ENCODE peak calls at places on chromosomes 11 and 22, in seven cellular contexts. W, H, B, N, J, A and D are unnamed samples.

GRCh38 chr11:18330921-18331320 is 8.6 kb downstream of the GTF2H1 start:
- DNase-seq in J (no peak), H (no peak), B (no peak), N (no peak), A (no peak), W (no peak), D (no peak)

GRCh38 chr11:10019906-10020682 is 273.9 kb downstream of the SBF2 start:
- DNase-seq in W (no peak), A (no peak), H (no peak), J (no peak), B (no peak), N (peak), D (no peak)

GRCh38 chr11:9739108-9739507 is 75.2 kb downstream of the SWAP70 start:
- DNase-seq in B (no peak), A (no peak), J (no peak), N (no peak), W (no peak), H (no peak), D (no peak)

GRCh38 chr22:45469573-45470383 is 32.9 kb upstream of the FBLN1 start:
- DNase-seq in W (no peak), J (no peak), H (no peak), A (no peak), B (no peak), N (no peak), D (no peak)

GRCh38 chr22:42180349-42180842 is 49.8 kb upstream of the CYP2D6 start:
- DNase-seq in A (no peak), N (no peak), B (no peak), J (no peak), W (no peak), H (peak), D (no peak)

GRCh38 chr22:42062506-42063190 is 8.0 kb downstream of the NAGA start:
- DNase-seq in J (no peak), N (no peak), W (no peak), A (no peak), B (no peak), H (no peak), D (no peak)

GRCh38 chr11:15826826-15827225 is 529.5 kb downstream of the SOX6 start:
- DNase-seq in H (peak), J (peak), A (no peak), B (peak), N (no peak), W (peak), D (no peak)

GRCh38 chr11:123299721-123300120 is 104.7 kb upstream of the CLMP start:
- DNase-seq in W (no peak), A (no peak), N (no peak), J (no peak), H (no peak), B (no peak), D (no peak)

GRCh38 chr22:50665212-50665611 is 7.4 kb upstream of the SHANK3 start:
- DNase-seq in J (no peak), B (no peak), N (no peak), W (no peak), A (no peak), H (no peak), D (no peak)

GRCh38 chr11:73139476-73140198 is 2.5 kb downstream of the FCHSD2 start:
- DNase-seq in A (no peak), N (peak), B (no peak), J (no peak), H (no peak), W (no peak), D (no peak)

GRCh38 chr22:19289475-19290161 is 1.9 kb downstream of the CLTCL1 start:
- DNase-seq in N (no peak), A (no peak), J (no peak), B (no peak), W (no peak), H (no peak), D (no peak)

GRCh38 chr11:130675456-130675855 is 227.0 kb downstream of the ADAMTS15 start:
- DNase-seq in W (no peak), A (no peak), H (no peak), J (no peak), N (no peak), B (no peak), D (no peak)

GRCh38 chr11:70775386-70775785 is 377.1 kb downstream of the CTTN start:
- DNase-seq in H (no peak), W (no peak), J (no peak), B (no peak), N (no peak), A (no peak), D (no peak)

GRCh38 chr11:118245946-118246562 is 6.1 kb downstream of the MPZL3 start:
- DNase-seq in B (no peak), N (no peak), W (no peak), H (no peak), A (no peak), J (no peak), D (no peak)

GRCh38 chr22:44359496-44360110 is 46.9 kb upstream of the SHISAL1 start:
- DNase-seq in B (no peak), W (no peak), N (no peak), H (no peak), J (no peak), A (no peak), D (no peak)

GRCh38 chr22:43925433-43926348 is 2.1 kb downstream of the PNPLA3 start:
- DNase-seq in H (no peak), J (no peak), W (no peak), N (peak), A (no peak), B (no peak), D (peak)

GRCh38 chr11:8111636-8112035 is 30.6 kb downstream of the TUB start:
- DNase-seq in A (no peak), W (no peak), H (no peak), J (no peak), B (no peak), N (no peak), D (no peak)
- TF ChIP-seq JUND in A (no peak), W (no peak), H (no peak), J (no peak), B (no peak), N (no peak), D (no peak)

GRCh38 chr11:113562981-113563461 is 87.8 kb upstream of the DRD2 start:
- DNase-seq in A (no peak), N (no peak), H (no peak), W (no peak), J (no peak), B (no peak), D (peak)
- TF ChIP-seq JUND in A (no peak), N (no peak), H (no peak), W (no peak), J (no peak), B (no peak), D (no peak)

DNA sequence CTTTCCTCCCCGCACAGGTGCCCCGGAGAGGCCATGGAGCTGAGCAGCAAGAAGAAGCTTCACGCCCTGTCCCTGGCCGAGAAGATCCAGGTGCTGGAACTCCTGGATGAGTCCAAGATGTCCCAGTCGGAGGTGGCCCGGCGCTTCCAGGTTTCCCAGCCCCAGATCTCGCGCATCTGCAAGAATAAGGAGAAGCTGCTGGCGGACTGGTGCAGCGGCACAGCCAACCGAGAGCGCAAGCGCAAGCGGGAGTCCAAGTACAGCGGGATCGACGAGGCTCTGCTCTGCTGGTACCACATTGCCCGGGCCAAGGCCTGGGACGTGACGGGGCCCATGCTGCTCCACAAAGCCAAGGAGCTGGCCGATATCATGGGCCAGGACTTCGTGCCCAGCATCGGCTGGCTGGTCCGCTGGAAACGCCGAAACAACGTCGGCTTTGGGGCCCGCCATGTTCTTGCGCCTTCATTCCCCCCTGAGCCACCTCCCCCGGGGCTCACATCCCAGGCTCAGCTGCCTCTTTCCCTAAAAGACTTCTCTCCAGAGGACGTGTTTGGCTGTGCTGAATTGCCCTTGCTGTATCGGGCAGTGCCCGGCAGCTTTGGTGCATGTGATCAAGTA is 1.3 kb downstream of the TIGD3 start:
- DNase-seq in H (no peak), N (no peak), J (no peak), B (no peak), W (no peak), A (no peak), D (no peak)
- TF ChIP-seq JUND in H (no peak), N (no peak), J (no peak), B (no peak), W (no peak), A (no peak), D (no peak)

DNA sequence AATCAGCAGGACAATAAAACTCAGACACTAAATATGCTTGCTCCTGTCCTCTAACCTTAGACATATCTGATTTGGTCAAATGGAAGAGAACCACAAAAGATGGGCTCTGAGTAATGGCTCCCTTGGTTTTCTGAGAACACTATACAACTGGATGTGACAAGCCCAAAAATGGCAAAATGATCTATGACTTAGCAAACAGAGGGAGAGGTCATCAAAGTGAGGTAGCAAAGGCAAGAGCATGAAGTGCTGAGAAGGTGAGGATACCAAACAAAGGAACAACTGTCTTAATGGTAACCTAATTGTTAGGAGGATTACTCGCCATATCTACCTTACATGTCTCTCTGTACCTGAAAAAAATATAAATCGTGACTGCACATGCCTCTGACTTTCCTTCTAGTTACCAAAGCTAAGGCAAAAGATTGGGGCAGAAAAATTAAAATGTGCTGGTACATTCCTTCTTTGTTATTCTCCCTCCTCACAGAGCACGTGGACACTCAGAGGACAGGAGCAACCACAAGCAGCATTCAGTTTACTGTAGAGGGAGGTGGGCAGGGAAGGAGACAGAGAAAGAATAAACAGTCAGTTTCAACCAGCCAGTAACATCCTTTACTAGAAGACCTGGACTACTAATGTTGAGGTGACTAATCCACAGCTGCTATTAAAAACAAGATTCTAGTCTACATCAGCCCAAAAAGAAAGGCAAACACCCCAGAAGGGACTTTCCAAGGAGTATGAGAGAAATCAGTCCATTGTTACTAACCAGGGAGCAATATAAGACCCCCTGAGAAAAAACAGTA is 88.8 kb downstream of the AMBRA1 start:
- DNase-seq in B (no peak), W (no peak), A (no peak), N (peak), J (no peak), H (no peak), D (no peak)
- TF ChIP-seq JUND in B (no peak), W (no peak), A (no peak), N (no peak), J (no peak), H (no peak), D (no peak)

GRCh38 chr11:76770642-76771445 is 12.3 kb upstream of the TSKU start:
- DNase-seq in B (no peak), H (no peak), W (no peak), N (peak), J (no peak), A (no peak), D (peak)
- TF ChIP-seq JUND in B (no peak), H (no peak), W (no peak), N (no peak), J (no peak), A (no peak), D (no peak)

DNA sequence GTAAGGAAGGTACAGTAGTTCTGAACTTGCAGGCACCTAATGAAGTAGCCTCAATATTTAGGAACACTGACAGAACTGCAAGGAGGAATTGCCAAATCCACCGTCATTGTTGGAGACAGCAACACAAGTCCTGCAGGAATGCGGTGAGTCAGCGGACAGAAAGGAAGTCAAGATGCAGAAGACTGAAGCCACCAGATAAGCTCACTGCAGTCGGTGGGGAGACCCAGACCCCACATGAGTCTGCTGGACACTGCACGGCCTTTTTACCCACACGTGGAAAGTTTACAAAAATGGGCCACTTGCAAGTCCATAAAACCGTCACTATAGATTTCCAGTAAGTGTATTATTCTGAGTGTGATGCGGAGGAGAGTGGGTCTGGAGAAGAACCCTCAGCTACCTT is 1471.6 kb downstream of the TBC1D22A start:
- DNase-seq in J (no peak), W (no peak), N (no peak), B (no peak), H (no peak), A (no peak), D (no peak)
- TF ChIP-seq JUND in J (no peak), W (no peak), N (no peak), B (no peak), H (no peak), A (no peak), D (no peak)

DNA sequence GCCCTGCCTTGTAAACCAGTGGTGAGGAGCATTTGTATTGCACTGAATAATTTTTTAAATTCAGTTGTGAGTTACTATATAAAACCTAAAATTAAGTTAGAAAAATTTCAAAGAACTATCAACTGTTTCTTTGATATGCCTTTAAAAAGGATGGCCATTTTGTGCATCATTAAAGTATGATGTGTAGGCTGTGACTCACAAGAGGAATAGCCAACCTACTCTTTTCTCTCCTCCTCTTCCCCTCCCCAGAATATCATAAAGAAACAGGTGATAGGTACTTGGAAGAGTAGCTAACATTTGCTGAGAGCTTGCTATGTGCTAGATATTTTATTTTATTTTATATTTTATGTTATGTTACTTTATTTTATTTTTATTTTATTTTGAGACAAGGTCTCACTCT is 10.6 kb upstream of the PIK3C2A start:
- DNase-seq in J (no peak), H (no peak), B (no peak), A (no peak), N (no peak), W (no peak), D (no peak)
- TF ChIP-seq JUND in J (no peak), H (no peak), B (no peak), A (no peak), N (no peak), W (no peak), D (no peak)